ENCODE peak calls at places on chromosomes 11 and 22, in four cellular contexts. One of them, this sample, is unnamed.

GRCh38 chr22:22074634-22075381 is 92.2 kb upstream of the TOP3B start:
- DNase-seq in heart right ventricle: no peak
- DNase-seq in breast epithelium: no peak
- DNase-seq in IMR-90: no peak
- DNase-seq in this sample: no peak

GRCh38 chr11:94727766-94728165 is 40.4 kb upstream of the AMOTL1 start:
- DNase-seq in IMR-90: no peak
- DNase-seq in heart right ventricle: no peak
- DNase-seq in breast epithelium: no peak
- DNase-seq in this sample: no peak

GRCh38 chr11:128152796-128153696 is 434.3 kb downstream of the ETS1 start:
- DNase-seq in breast epithelium: no peak
- DNase-seq in heart right ventricle: no peak
- DNase-seq in IMR-90: no peak
- DNase-seq in this sample: no peak

GRCh38 chr11:131767421-131767820 is 397.0 kb downstream of the NTM start:
- DNase-seq in breast epithelium: no peak
- DNase-seq in IMR-90: peak; percentile 74
- DNase-seq in heart right ventricle: no peak
- DNase-seq in this sample: no peak

GRCh38 chr11:36023922-36024321 is 80.1 kb downstream of the LDLRAD3 start:
- DNase-seq in breast epithelium: no peak
- DNase-seq in heart right ventricle: no peak
- DNase-seq in IMR-90: peak; percentile 60
- DNase-seq in this sample: no peak

GRCh38 chr11:44575288-44575672 is 9.8 kb downstream of the CD82 start:
- DNase-seq in breast epithelium: no peak
- DNase-seq in IMR-90: peak; percentile 90
- DNase-seq in heart right ventricle: no peak
- DNase-seq in this sample: no peak

GRCh38 chr22:19291218-19291579 is 320 bp downstream of the CLTCL1 start:
- DNase-seq in IMR-90: no peak
- DNase-seq in breast epithelium: no peak
- DNase-seq in heart right ventricle: peak; percentile 45
- DNase-seq in this sample: no peak

GRCh38 chr11:78350646-78351165 is 66.9 kb downstream of the GAB2 start:
- DNase-seq in breast epithelium: no peak
- DNase-seq in IMR-90: peak; percentile 47
- DNase-seq in heart right ventricle: no peak
- DNase-seq in this sample: no peak

GRCh38 chr22:23305922-23306374 is 125.6 kb downstream of the BCR start:
- DNase-seq in heart right ventricle: peak; percentile 78
- DNase-seq in breast epithelium: no peak
- DNase-seq in IMR-90: peak; percentile 81
- DNase-seq in this sample: peak; percentile 64

GRCh38 chr11:132640952-132641351 is 891.3 kb downstream of the OPCML start:
- DNase-seq in IMR-90: no peak
- DNase-seq in breast epithelium: no peak
- DNase-seq in heart right ventricle: no peak
- DNase-seq in this sample: no peak

GRCh38 chr11:5690216-5690615 is 626 bp downstream of the TRIM22 start:
- DNase-seq in IMR-90: peak; percentile 40
- DNase-seq in heart right ventricle: no peak
- DNase-seq in breast epithelium: no peak
- DNase-seq in this sample: peak; percentile 17

GRCh38 chr22:22684605-22685561 is 40.5 kb downstream of the GGTLC2 start:
- DNase-seq in heart right ventricle: no peak
- DNase-seq in breast epithelium: no peak
- DNase-seq in IMR-90: peak; percentile 88
- DNase-seq in this sample: no peak

GRCh38 chr22:46027219-46028068 is 50.5 kb upstream of the WNT7B start:
- DNase-seq in IMR-90: no peak
- DNase-seq in heart right ventricle: peak; percentile 81
- DNase-seq in breast epithelium: no peak
- DNase-seq in this sample: no peak

GRCh38 chr11:6320411-6321207 is at the start of gene CAVIN3:
- DNase-seq in IMR-90: peak; percentile 85
- DNase-seq in breast epithelium: peak; percentile 69
- DNase-seq in heart right ventricle: peak; percentile 90
- DNase-seq in this sample: peak; percentile 84

GRCh38 chr11:71452354-71453020 is 516 bp upstream of the NADSYN1 start:
- DNase-seq in IMR-90: peak; percentile 35
- DNase-seq in breast epithelium: peak; percentile 41
- DNase-seq in heart right ventricle: peak; percentile 34
- DNase-seq in this sample: no peak

GRCh38 chr11:5736396-5736795 is at the start of gene OR56B1:
- DNase-seq in heart right ventricle: no peak
- DNase-seq in breast epithelium: no peak
- DNase-seq in IMR-90: no peak
- DNase-seq in this sample: no peak

GRCh38 chr22:21961886-21962654 is 9.4 kb upstream of the PPM1F start:
- DNase-seq in breast epithelium: no peak
- DNase-seq in heart right ventricle: no peak
- DNase-seq in IMR-90: peak; percentile 72
- DNase-seq in this sample: no peak

GRCh38 chr11:15229069-15229468 is 114.3 kb downstream of the INSC start:
- DNase-seq in heart right ventricle: no peak
- DNase-seq in IMR-90: peak; percentile 16
- DNase-seq in breast epithelium: no peak
- DNase-seq in this sample: no peak

GRCh38 chr11:100525635-100526034 is 161.5 kb upstream of the ARHGAP42 start:
- DNase-seq in breast epithelium: no peak
- DNase-seq in IMR-90: no peak
- DNase-seq in heart right ventricle: no peak
- DNase-seq in this sample: no peak

GRCh38 chr11:112826026-112826425 is 135.2 kb upstream of the NCAM1 start:
- DNase-seq in heart right ventricle: no peak
- DNase-seq in IMR-90: no peak
- DNase-seq in breast epithelium: no peak
- DNase-seq in this sample: no peak

GRCh38 chr11:45145421-45146071 is 893 bp upstream of the PRDM11 start:
- DNase-seq in IMR-90: peak; percentile 35
- DNase-seq in heart right ventricle: no peak
- DNase-seq in breast epithelium: no peak
- DNase-seq in this sample: peak; percentile 42

GRCh38 chr11:35035894-35036408 is 103.0 kb upstream of the CD44 start:
- DNase-seq in breast epithelium: no peak
- DNase-seq in heart right ventricle: no peak
- DNase-seq in IMR-90: peak; percentile 94
- DNase-seq in this sample: no peak

GRCh38 chr11:111819161-111820058 is 52.0 kb downstream of the ALG9 start:
- DNase-seq in IMR-90: peak; percentile 82
- DNase-seq in breast epithelium: no peak
- DNase-seq in heart right ventricle: no peak
- DNase-seq in this sample: no peak

GRCh38 chr22:23072911-23073491 is 2.7 kb downstream of the GNAZ start:
- DNase-seq in breast epithelium: no peak
- DNase-seq in heart right ventricle: peak; percentile 2
- DNase-seq in IMR-90: no peak
- DNase-seq in this sample: no peak

GRCh38 chr11:77073328-77074001 is 6.7 kb downstream of the CAPN5 start:
- DNase-seq in heart right ventricle: peak; percentile 79
- DNase-seq in IMR-90: peak; percentile 94
- DNase-seq in breast epithelium: peak; percentile 65
- DNase-seq in this sample: peak; percentile 85

GRCh38 chr22:44309137-44309536 is 3.6 kb downstream of the SHISAL1 start:
- DNase-seq in heart right ventricle: no peak
- DNase-seq in breast epithelium: no peak
- DNase-seq in IMR-90: peak; percentile 98
- DNase-seq in this sample: peak; percentile 30

GRCh38 chr22:49011769-49012598 is 815.7 kb downstream of the BRD1 start:
- DNase-seq in IMR-90: no peak
- DNase-seq in heart right ventricle: no peak
- DNase-seq in breast epithelium: no peak
- DNase-seq in this sample: no peak

GRCh38 chr22:24542641-24543040 is 12.3 kb downstream of the GUCD1 start:
- DNase-seq in heart right ventricle: peak; percentile 64
- DNase-seq in IMR-90: no peak
- DNase-seq in breast epithelium: peak; percentile 60
- DNase-seq in this sample: no peak

GRCh38 chr11:34234086-34234740 is 123.6 kb downstream of the ABTB2 start:
- DNase-seq in breast epithelium: peak; percentile 39
- DNase-seq in IMR-90: peak; percentile 78
- DNase-seq in heart right ventricle: no peak
- DNase-seq in this sample: no peak

GRCh38 chr11:123590296-123590912 is 64.0 kb downstream of the SCN3B start:
- DNase-seq in heart right ventricle: no peak
- DNase-seq in IMR-90: peak; percentile 53
- DNase-seq in breast epithelium: no peak
- DNase-seq in this sample: peak; percentile 5

GRCh38 chr11:7665473-7666291 is 7.6 kb downstream of the CYB5R2 start:
- DNase-seq in IMR-90: peak; percentile 44
- DNase-seq in heart right ventricle: peak; percentile 81
- DNase-seq in breast epithelium: peak; percentile 68
- DNase-seq in this sample: peak; percentile 68
- TF ChIP-seq CTCF in IMR-90: peak; percentile 68
- TF ChIP-seq CTCF in heart right ventricle: peak; percentile 84
- TF ChIP-seq CTCF in breast epithelium: peak; percentile 76
- TF ChIP-seq CTCF in this sample: peak; percentile 84

DNA sequence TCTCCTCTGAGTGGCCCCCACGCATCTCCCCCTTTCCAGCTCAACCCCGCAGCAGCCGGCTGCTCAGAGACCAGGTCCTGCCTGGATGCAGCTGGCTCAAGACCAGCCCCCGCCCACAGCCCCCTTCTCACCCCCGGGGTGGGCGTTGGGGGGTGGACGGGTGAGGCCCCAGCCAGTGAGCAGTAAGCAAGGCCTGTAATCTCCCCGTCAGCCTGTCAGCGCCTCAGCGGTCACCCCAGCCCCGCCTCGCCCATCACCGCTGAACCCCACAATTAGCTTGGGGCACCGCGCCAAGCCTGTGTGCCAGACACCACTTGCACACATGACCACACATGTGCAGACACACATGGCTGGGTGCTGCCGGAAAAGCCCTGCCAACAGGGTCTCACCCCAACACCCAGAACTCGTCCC is 5.9 kb downstream of the PLXNB2 start:
- DNase-seq in heart right ventricle: no peak
- DNase-seq in breast epithelium: no peak
- DNase-seq in IMR-90: no peak
- DNase-seq in this sample: no peak
- H3K27ac ChIP-seq in heart right ventricle: peak overlapping the region; percentile 92
- H3K27ac ChIP-seq in breast epithelium: peak overlapping the region; percentile 98
- H3K27ac ChIP-seq in IMR-90: peak overlapping the region; percentile 64
- H3K27ac ChIP-seq in this sample: peak overlapping the region; percentile 86

DNA sequence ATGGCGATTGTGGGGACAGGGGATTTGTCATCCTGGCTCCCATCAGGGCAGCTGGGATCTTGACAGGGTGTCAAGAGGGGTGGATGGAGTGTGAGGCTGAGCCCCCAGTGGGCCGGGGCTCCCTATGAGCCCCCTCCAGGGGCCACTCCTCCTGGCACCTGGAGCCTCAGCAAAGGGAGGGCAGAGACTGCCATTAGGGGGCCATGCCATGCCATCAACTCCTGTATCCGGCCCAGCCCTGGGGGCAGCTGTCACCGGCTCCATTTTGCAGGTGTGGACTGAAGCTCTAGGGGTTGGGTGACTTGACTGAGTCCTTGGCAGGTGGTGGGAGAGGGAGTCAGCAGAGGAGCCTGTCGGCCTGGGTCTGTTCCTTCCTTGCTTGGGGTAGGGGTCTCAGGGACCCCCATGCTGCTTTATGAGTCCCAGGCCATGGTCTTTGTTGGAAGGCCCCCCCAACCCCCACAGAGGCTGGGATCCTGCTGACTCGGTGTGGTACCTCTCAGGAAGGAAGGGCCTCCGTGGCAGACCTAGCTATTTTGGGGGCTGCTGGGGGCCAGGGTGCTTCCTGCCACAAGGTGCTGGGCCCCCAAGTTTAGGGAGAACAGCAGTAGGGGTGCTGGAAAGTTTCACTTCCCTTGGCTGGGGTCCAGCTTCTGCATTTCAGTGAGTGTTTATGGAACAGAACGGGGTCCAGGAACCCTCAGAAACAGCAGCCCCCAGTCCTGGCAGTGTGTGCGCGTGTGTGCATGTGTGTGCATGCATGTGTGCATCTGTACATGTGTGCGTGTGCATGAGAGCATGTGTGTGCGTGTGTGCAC is 1.5 kb downstream of the ACY3 start:
- DNase-seq in breast epithelium: no peak
- DNase-seq in heart right ventricle: no peak
- DNase-seq in IMR-90: no peak
- DNase-seq in this sample: no peak
- H3K4me1 ChIP-seq in breast epithelium: no peaks in the 10 kb centered on the region
- H3K4me1 ChIP-seq in heart right ventricle: no peaks in the 10 kb centered on the region
- H3K4me1 ChIP-seq in IMR-90: no peaks in the 10 kb centered on the region
- H3K4me1 ChIP-seq in this sample: peaks cover 4% of the 10 kb centered on the region

GRCh38 chr22:20946991-20947390 is 20.1 kb upstream of the AIFM3 start:
- DNase-seq in IMR-90: no peak
- DNase-seq in heart right ventricle: no peak
- DNase-seq in breast epithelium: no peak
- DNase-seq in this sample: no peak
- TF ChIP-seq CTCF in IMR-90: no peak
- TF ChIP-seq CTCF in heart right ventricle: no peak
- TF ChIP-seq CTCF in breast epithelium: no peak
- TF ChIP-seq CTCF in this sample: no peak

GRCh38 chr11:69726481-69726880 is 22.7 kb upstream of the FGF19 start:
- DNase-seq in IMR-90: no peak
- DNase-seq in heart right ventricle: no peak
- DNase-seq in breast epithelium: no peak
- DNase-seq in this sample: no peak
- H3K27ac ChIP-seq in IMR-90: no peak overlapping the region
- H3K27ac ChIP-seq in heart right ventricle: no peak overlapping the region
- H3K27ac ChIP-seq in breast epithelium: no peak overlapping the region
- H3K27ac ChIP-seq in this sample: no peak overlapping the region

DNA sequence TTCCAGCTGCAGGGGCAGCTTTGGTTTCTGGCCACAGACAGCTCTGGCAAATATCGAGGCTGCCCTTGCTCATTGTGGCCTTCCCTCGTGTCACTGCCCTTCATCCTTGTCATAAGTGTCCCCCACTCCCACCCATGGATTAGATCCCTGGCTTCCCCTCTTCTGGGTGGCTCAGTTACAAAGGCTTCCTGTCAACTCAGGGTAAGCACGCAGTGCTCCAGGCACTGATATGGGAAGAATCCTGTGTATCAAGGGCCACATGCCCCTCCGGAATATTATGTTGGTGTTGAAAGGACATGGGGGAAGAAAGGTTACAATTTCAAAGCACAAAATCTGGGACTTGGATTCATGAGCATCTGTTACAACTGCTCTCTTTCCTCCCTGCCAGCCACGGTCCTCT is 128.1 kb downstream of the DBX1 start:
- DNase-seq in IMR-90: no peak
- DNase-seq in breast epithelium: no peak
- DNase-seq in heart right ventricle: no peak
- DNase-seq in this sample: no peak
- H3K4me1 ChIP-seq in IMR-90: peaks cover 29% of the 10 kb centered on the region
- H3K4me1 ChIP-seq in breast epithelium: no peaks in the 10 kb centered on the region
- H3K4me1 ChIP-seq in heart right ventricle: peaks cover 33% of the 10 kb centered on the region
- H3K4me1 ChIP-seq in this sample: no peaks in the 10 kb centered on the region